ENCODE peak calls at places on chromosomes 13 and 19, in seven cellular contexts. One of them, this sample, is unnamed.

GRCh38 chr19:16834747-16835146 is 5.5 kb downstream of the SIN3B start:
- DNase-seq in iris pigment epithelial cell: no peak
- DNase-seq in central memory CD4-positive, alpha-beta T cell: no peak
- DNase-seq in NCI-H1930: no peak
- DNase-seq in stimulated activated CD4-positive, alpha-beta T cell treated with anti-CD3 and anti-CD28 coated beads, Interleukin-4, amount 100 ng/mL, for 48 hours: peak; percentile 17
- DNase-seq in stimulated activated effector memory CD8-positive, alpha-beta T cell treated with anti-CD3 and anti-CD28 coated beads, Interleukin-12 subunit alpha, Interleukin-12 subunit beta, amount 100 ng/mL, for 72 hours: no peak
- DNase-seq in activated CD8-positive, alpha-beta memory T cell treated with anti-CD3 and anti-CD28 coated beads, Interleukin-2, amount 50 U/mL, for 4 hours: no peak
- DNase-seq in this sample: no peak

GRCh38 chr13:109654341-109655205 is 131.8 kb downstream of the IRS2 start:
- DNase-seq in iris pigment epithelial cell: peak; percentile 85
- DNase-seq in central memory CD4-positive, alpha-beta T cell: no peak
- DNase-seq in NCI-H1930: no peak
- DNase-seq in stimulated activated CD4-positive, alpha-beta T cell treated with anti-CD3 and anti-CD28 coated beads, Interleukin-4, amount 100 ng/mL, for 48 hours: no peak
- DNase-seq in stimulated activated effector memory CD8-positive, alpha-beta T cell treated with anti-CD3 and anti-CD28 coated beads, Interleukin-12 subunit alpha, Interleukin-12 subunit beta, amount 100 ng/mL, for 72 hours: no peak
- DNase-seq in activated CD8-positive, alpha-beta memory T cell treated with anti-CD3 and anti-CD28 coated beads, Interleukin-2, amount 50 U/mL, for 4 hours: no peak
- DNase-seq in this sample: no peak

GRCh38 chr13:83065136-83065535 is 817.1 kb downstream of the SLITRK1 start:
- DNase-seq in iris pigment epithelial cell: peak; percentile 88
- DNase-seq in central memory CD4-positive, alpha-beta T cell: no peak
- DNase-seq in NCI-H1930: no peak
- DNase-seq in stimulated activated CD4-positive, alpha-beta T cell treated with anti-CD3 and anti-CD28 coated beads, Interleukin-4, amount 100 ng/mL, for 48 hours: no peak
- DNase-seq in stimulated activated effector memory CD8-positive, alpha-beta T cell treated with anti-CD3 and anti-CD28 coated beads, Interleukin-12 subunit alpha, Interleukin-12 subunit beta, amount 100 ng/mL, for 72 hours: no peak
- DNase-seq in activated CD8-positive, alpha-beta memory T cell treated with anti-CD3 and anti-CD28 coated beads, Interleukin-2, amount 50 U/mL, for 4 hours: no peak
- DNase-seq in this sample: no peak

GRCh38 chr19:15112385-15112784 is 5.2 kb downstream of the SYDE1 start:
- DNase-seq in iris pigment epithelial cell: no peak
- DNase-seq in central memory CD4-positive, alpha-beta T cell: no peak
- DNase-seq in NCI-H1930: no peak
- DNase-seq in stimulated activated CD4-positive, alpha-beta T cell treated with anti-CD3 and anti-CD28 coated beads, Interleukin-4, amount 100 ng/mL, for 48 hours: no peak
- DNase-seq in stimulated activated effector memory CD8-positive, alpha-beta T cell treated with anti-CD3 and anti-CD28 coated beads, Interleukin-12 subunit alpha, Interleukin-12 subunit beta, amount 100 ng/mL, for 72 hours: no peak
- DNase-seq in activated CD8-positive, alpha-beta memory T cell treated with anti-CD3 and anti-CD28 coated beads, Interleukin-2, amount 50 U/mL, for 4 hours: no peak
- DNase-seq in this sample: no peak

GRCh38 chr19:17049711-17050280 is 23.2 kb upstream of the CPAMD8 start:
- DNase-seq in iris pigment epithelial cell: peak; percentile 83
- DNase-seq in central memory CD4-positive, alpha-beta T cell: no peak
- DNase-seq in NCI-H1930: no peak
- DNase-seq in stimulated activated CD4-positive, alpha-beta T cell treated with anti-CD3 and anti-CD28 coated beads, Interleukin-4, amount 100 ng/mL, for 48 hours: no peak
- DNase-seq in stimulated activated effector memory CD8-positive, alpha-beta T cell treated with anti-CD3 and anti-CD28 coated beads, Interleukin-12 subunit alpha, Interleukin-12 subunit beta, amount 100 ng/mL, for 72 hours: no peak
- DNase-seq in activated CD8-positive, alpha-beta memory T cell treated with anti-CD3 and anti-CD28 coated beads, Interleukin-2, amount 50 U/mL, for 4 hours: no peak
- DNase-seq in this sample: no peak

GRCh38 chr13:46354143-46355087 is 32.6 kb downstream of the RUBCNL start:
- DNase-seq in iris pigment epithelial cell: peak; percentile 96
- DNase-seq in central memory CD4-positive, alpha-beta T cell: no peak
- DNase-seq in NCI-H1930: no peak
- DNase-seq in stimulated activated CD4-positive, alpha-beta T cell treated with anti-CD3 and anti-CD28 coated beads, Interleukin-4, amount 100 ng/mL, for 48 hours: peak; percentile 18
- DNase-seq in stimulated activated effector memory CD8-positive, alpha-beta T cell treated with anti-CD3 and anti-CD28 coated beads, Interleukin-12 subunit alpha, Interleukin-12 subunit beta, amount 100 ng/mL, for 72 hours: no peak
- DNase-seq in activated CD8-positive, alpha-beta memory T cell treated with anti-CD3 and anti-CD28 coated beads, Interleukin-2, amount 50 U/mL, for 4 hours: no peak
- DNase-seq in this sample: no peak

GRCh38 chr19:3565177-3565576 is 7.6 kb upstream of the HMG20B start:
- DNase-seq in iris pigment epithelial cell: peak; percentile 65
- DNase-seq in central memory CD4-positive, alpha-beta T cell: no peak
- DNase-seq in NCI-H1930: no peak
- DNase-seq in stimulated activated CD4-positive, alpha-beta T cell treated with anti-CD3 and anti-CD28 coated beads, Interleukin-4, amount 100 ng/mL, for 48 hours: no peak
- DNase-seq in stimulated activated effector memory CD8-positive, alpha-beta T cell treated with anti-CD3 and anti-CD28 coated beads, Interleukin-12 subunit alpha, Interleukin-12 subunit beta, amount 100 ng/mL, for 72 hours: no peak
- DNase-seq in activated CD8-positive, alpha-beta memory T cell treated with anti-CD3 and anti-CD28 coated beads, Interleukin-2, amount 50 U/mL, for 4 hours: no peak
- DNase-seq in this sample: no peak

GRCh38 chr13:107450426-107450825 is 764.9 kb downstream of the LIG4 start:
- DNase-seq in iris pigment epithelial cell: peak; percentile 55
- DNase-seq in central memory CD4-positive, alpha-beta T cell: no peak
- DNase-seq in NCI-H1930: no peak
- DNase-seq in stimulated activated CD4-positive, alpha-beta T cell treated with anti-CD3 and anti-CD28 coated beads, Interleukin-4, amount 100 ng/mL, for 48 hours: no peak
- DNase-seq in stimulated activated effector memory CD8-positive, alpha-beta T cell treated with anti-CD3 and anti-CD28 coated beads, Interleukin-12 subunit alpha, Interleukin-12 subunit beta, amount 100 ng/mL, for 72 hours: no peak
- DNase-seq in activated CD8-positive, alpha-beta memory T cell treated with anti-CD3 and anti-CD28 coated beads, Interleukin-2, amount 50 U/mL, for 4 hours: no peak
- DNase-seq in this sample: no peak

GRCh38 chr19:12194827-12195500 is 32.1 kb downstream of the ZNF136 start:
- DNase-seq in iris pigment epithelial cell: peak; percentile 75
- DNase-seq in central memory CD4-positive, alpha-beta T cell: peak; percentile 32
- DNase-seq in NCI-H1930: peak; percentile 60
- DNase-seq in stimulated activated CD4-positive, alpha-beta T cell treated with anti-CD3 and anti-CD28 coated beads, Interleukin-4, amount 100 ng/mL, for 48 hours: peak; percentile 56
- DNase-seq in stimulated activated effector memory CD8-positive, alpha-beta T cell treated with anti-CD3 and anti-CD28 coated beads, Interleukin-12 subunit alpha, Interleukin-12 subunit beta, amount 100 ng/mL, for 72 hours: no peak
- DNase-seq in activated CD8-positive, alpha-beta memory T cell treated with anti-CD3 and anti-CD28 coated beads, Interleukin-2, amount 50 U/mL, for 4 hours: peak; percentile 72
- DNase-seq in this sample: no peak

GRCh38 chr19:36460046-36460445 is 29.3 kb downstream of the ZNF566 start:
- DNase-seq in iris pigment epithelial cell: peak; percentile 28
- DNase-seq in central memory CD4-positive, alpha-beta T cell: no peak
- DNase-seq in NCI-H1930: no peak
- DNase-seq in stimulated activated CD4-positive, alpha-beta T cell treated with anti-CD3 and anti-CD28 coated beads, Interleukin-4, amount 100 ng/mL, for 48 hours: no peak
- DNase-seq in stimulated activated effector memory CD8-positive, alpha-beta T cell treated with anti-CD3 and anti-CD28 coated beads, Interleukin-12 subunit alpha, Interleukin-12 subunit beta, amount 100 ng/mL, for 72 hours: no peak
- DNase-seq in activated CD8-positive, alpha-beta memory T cell treated with anti-CD3 and anti-CD28 coated beads, Interleukin-2, amount 50 U/mL, for 4 hours: no peak
- DNase-seq in this sample: no peak

GRCh38 chr19:16969127-16969526 is 57.5 kb downstream of the CPAMD8 start:
- DNase-seq in iris pigment epithelial cell: peak; percentile 32
- DNase-seq in central memory CD4-positive, alpha-beta T cell: no peak
- DNase-seq in NCI-H1930: no peak
- DNase-seq in stimulated activated CD4-positive, alpha-beta T cell treated with anti-CD3 and anti-CD28 coated beads, Interleukin-4, amount 100 ng/mL, for 48 hours: no peak
- DNase-seq in stimulated activated effector memory CD8-positive, alpha-beta T cell treated with anti-CD3 and anti-CD28 coated beads, Interleukin-12 subunit alpha, Interleukin-12 subunit beta, amount 100 ng/mL, for 72 hours: no peak
- DNase-seq in activated CD8-positive, alpha-beta memory T cell treated with anti-CD3 and anti-CD28 coated beads, Interleukin-2, amount 50 U/mL, for 4 hours: no peak
- DNase-seq in this sample: no peak

GRCh38 chr19:41886761-41887710 is 4.1 kb downstream of the ARHGEF1 start:
- DNase-seq in iris pigment epithelial cell: no peak
- DNase-seq in central memory CD4-positive, alpha-beta T cell: peak; percentile 84
- DNase-seq in NCI-H1930: no peak
- DNase-seq in stimulated activated CD4-positive, alpha-beta T cell treated with anti-CD3 and anti-CD28 coated beads, Interleukin-4, amount 100 ng/mL, for 48 hours: peak; percentile 46
- DNase-seq in stimulated activated effector memory CD8-positive, alpha-beta T cell treated with anti-CD3 and anti-CD28 coated beads, Interleukin-12 subunit alpha, Interleukin-12 subunit beta, amount 100 ng/mL, for 72 hours: peak; percentile 45
- DNase-seq in activated CD8-positive, alpha-beta memory T cell treated with anti-CD3 and anti-CD28 coated beads, Interleukin-2, amount 50 U/mL, for 4 hours: peak; percentile 64
- DNase-seq in this sample: no peak

GRCh38 chr13:60134376-60134775 is 29.4 kb downstream of the DIAPH3 start:
- DNase-seq in iris pigment epithelial cell: peak; percentile 30
- DNase-seq in central memory CD4-positive, alpha-beta T cell: no peak
- DNase-seq in NCI-H1930: no peak
- DNase-seq in stimulated activated CD4-positive, alpha-beta T cell treated with anti-CD3 and anti-CD28 coated beads, Interleukin-4, amount 100 ng/mL, for 48 hours: no peak
- DNase-seq in stimulated activated effector memory CD8-positive, alpha-beta T cell treated with anti-CD3 and anti-CD28 coated beads, Interleukin-12 subunit alpha, Interleukin-12 subunit beta, amount 100 ng/mL, for 72 hours: no peak
- DNase-seq in activated CD8-positive, alpha-beta memory T cell treated with anti-CD3 and anti-CD28 coated beads, Interleukin-2, amount 50 U/mL, for 4 hours: no peak
- DNase-seq in this sample: no peak

GRCh38 chr19:39046037-39046821 is 13.9 kb upstream of the FBXO27 start:
- DNase-seq in iris pigment epithelial cell: peak; percentile 7
- DNase-seq in central memory CD4-positive, alpha-beta T cell: no peak
- DNase-seq in NCI-H1930: no peak
- DNase-seq in stimulated activated CD4-positive, alpha-beta T cell treated with anti-CD3 and anti-CD28 coated beads, Interleukin-4, amount 100 ng/mL, for 48 hours: no peak
- DNase-seq in stimulated activated effector memory CD8-positive, alpha-beta T cell treated with anti-CD3 and anti-CD28 coated beads, Interleukin-12 subunit alpha, Interleukin-12 subunit beta, amount 100 ng/mL, for 72 hours: no peak
- DNase-seq in activated CD8-positive, alpha-beta memory T cell treated with anti-CD3 and anti-CD28 coated beads, Interleukin-2, amount 50 U/mL, for 4 hours: no peak
- DNase-seq in this sample: no peak

GRCh38 chr19:17686592-17687042 is 1.5 kb downstream of the UNC13A start:
- DNase-seq in iris pigment epithelial cell: peak; percentile 10
- DNase-seq in central memory CD4-positive, alpha-beta T cell: no peak
- DNase-seq in NCI-H1930: no peak
- DNase-seq in stimulated activated CD4-positive, alpha-beta T cell treated with anti-CD3 and anti-CD28 coated beads, Interleukin-4, amount 100 ng/mL, for 48 hours: no peak
- DNase-seq in stimulated activated effector memory CD8-positive, alpha-beta T cell treated with anti-CD3 and anti-CD28 coated beads, Interleukin-12 subunit alpha, Interleukin-12 subunit beta, amount 100 ng/mL, for 72 hours: no peak
- DNase-seq in activated CD8-positive, alpha-beta memory T cell treated with anti-CD3 and anti-CD28 coated beads, Interleukin-2, amount 50 U/mL, for 4 hours: no peak
- DNase-seq in this sample: no peak

GRCh38 chr13:112761701-112762689 is 72.2 kb downstream of the ATP11A start:
- DNase-seq in iris pigment epithelial cell: no peak
- DNase-seq in central memory CD4-positive, alpha-beta T cell: no peak
- DNase-seq in NCI-H1930: no peak
- DNase-seq in stimulated activated CD4-positive, alpha-beta T cell treated with anti-CD3 and anti-CD28 coated beads, Interleukin-4, amount 100 ng/mL, for 48 hours: no peak
- DNase-seq in stimulated activated effector memory CD8-positive, alpha-beta T cell treated with anti-CD3 and anti-CD28 coated beads, Interleukin-12 subunit alpha, Interleukin-12 subunit beta, amount 100 ng/mL, for 72 hours: no peak
- DNase-seq in activated CD8-positive, alpha-beta memory T cell treated with anti-CD3 and anti-CD28 coated beads, Interleukin-2, amount 50 U/mL, for 4 hours: no peak
- DNase-seq in this sample: no peak

GRCh38 chr19:34504809-34505291 is 23.3 kb downstream of the WTIP start:
- DNase-seq in iris pigment epithelial cell: no peak
- DNase-seq in central memory CD4-positive, alpha-beta T cell: no peak
- DNase-seq in NCI-H1930: no peak
- DNase-seq in stimulated activated CD4-positive, alpha-beta T cell treated with anti-CD3 and anti-CD28 coated beads, Interleukin-4, amount 100 ng/mL, for 48 hours: no peak
- DNase-seq in stimulated activated effector memory CD8-positive, alpha-beta T cell treated with anti-CD3 and anti-CD28 coated beads, Interleukin-12 subunit alpha, Interleukin-12 subunit beta, amount 100 ng/mL, for 72 hours: no peak
- DNase-seq in activated CD8-positive, alpha-beta memory T cell treated with anti-CD3 and anti-CD28 coated beads, Interleukin-2, amount 50 U/mL, for 4 hours: no peak
- DNase-seq in this sample: peak; percentile 42

GRCh38 chr19:14028901-14029300 is 953 bp downstream of the RLN3 start:
- DNase-seq in iris pigment epithelial cell: no peak
- DNase-seq in central memory CD4-positive, alpha-beta T cell: no peak
- DNase-seq in NCI-H1930: no peak
- DNase-seq in stimulated activated CD4-positive, alpha-beta T cell treated with anti-CD3 and anti-CD28 coated beads, Interleukin-4, amount 100 ng/mL, for 48 hours: no peak
- DNase-seq in stimulated activated effector memory CD8-positive, alpha-beta T cell treated with anti-CD3 and anti-CD28 coated beads, Interleukin-12 subunit alpha, Interleukin-12 subunit beta, amount 100 ng/mL, for 72 hours: no peak
- DNase-seq in activated CD8-positive, alpha-beta memory T cell treated with anti-CD3 and anti-CD28 coated beads, Interleukin-2, amount 50 U/mL, for 4 hours: no peak
- DNase-seq in this sample: no peak

GRCh38 chr13:33934343-33934742 is 116.4 kb downstream of the RFC3 start:
- DNase-seq in iris pigment epithelial cell: no peak
- DNase-seq in central memory CD4-positive, alpha-beta T cell: no peak
- DNase-seq in NCI-H1930: no peak
- DNase-seq in stimulated activated CD4-positive, alpha-beta T cell treated with anti-CD3 and anti-CD28 coated beads, Interleukin-4, amount 100 ng/mL, for 48 hours: no peak
- DNase-seq in stimulated activated effector memory CD8-positive, alpha-beta T cell treated with anti-CD3 and anti-CD28 coated beads, Interleukin-12 subunit alpha, Interleukin-12 subunit beta, amount 100 ng/mL, for 72 hours: no peak
- DNase-seq in activated CD8-positive, alpha-beta memory T cell treated with anti-CD3 and anti-CD28 coated beads, Interleukin-2, amount 50 U/mL, for 4 hours: no peak
- DNase-seq in this sample: no peak

GRCh38 chr13:77687799-77688198 is 9.7 kb upstream of the SLAIN1 start:
- DNase-seq in iris pigment epithelial cell: no peak
- DNase-seq in central memory CD4-positive, alpha-beta T cell: no peak
- DNase-seq in NCI-H1930: no peak
- DNase-seq in stimulated activated CD4-positive, alpha-beta T cell treated with anti-CD3 and anti-CD28 coated beads, Interleukin-4, amount 100 ng/mL, for 48 hours: no peak
- DNase-seq in stimulated activated effector memory CD8-positive, alpha-beta T cell treated with anti-CD3 and anti-CD28 coated beads, Interleukin-12 subunit alpha, Interleukin-12 subunit beta, amount 100 ng/mL, for 72 hours: no peak
- DNase-seq in activated CD8-positive, alpha-beta memory T cell treated with anti-CD3 and anti-CD28 coated beads, Interleukin-2, amount 50 U/mL, for 4 hours: no peak
- DNase-seq in this sample: no peak

GRCh38 chr19:18731562-18732008 is 48.1 kb downstream of the CRTC1 start:
- DNase-seq in iris pigment epithelial cell: peak; percentile 28
- DNase-seq in central memory CD4-positive, alpha-beta T cell: no peak
- DNase-seq in NCI-H1930: no peak
- DNase-seq in stimulated activated CD4-positive, alpha-beta T cell treated with anti-CD3 and anti-CD28 coated beads, Interleukin-4, amount 100 ng/mL, for 48 hours: no peak
- DNase-seq in stimulated activated effector memory CD8-positive, alpha-beta T cell treated with anti-CD3 and anti-CD28 coated beads, Interleukin-12 subunit alpha, Interleukin-12 subunit beta, amount 100 ng/mL, for 72 hours: no peak
- DNase-seq in activated CD8-positive, alpha-beta memory T cell treated with anti-CD3 and anti-CD28 coated beads, Interleukin-2, amount 50 U/mL, for 4 hours: no peak
- DNase-seq in this sample: peak; percentile 64

GRCh38 chr13:103349664-103350063 is 283.4 kb upstream of the SLC10A2 start:
- DNase-seq in iris pigment epithelial cell: no peak
- DNase-seq in central memory CD4-positive, alpha-beta T cell: no peak
- DNase-seq in NCI-H1930: no peak
- DNase-seq in stimulated activated CD4-positive, alpha-beta T cell treated with anti-CD3 and anti-CD28 coated beads, Interleukin-4, amount 100 ng/mL, for 48 hours: no peak
- DNase-seq in stimulated activated effector memory CD8-positive, alpha-beta T cell treated with anti-CD3 and anti-CD28 coated beads, Interleukin-12 subunit alpha, Interleukin-12 subunit beta, amount 100 ng/mL, for 72 hours: no peak
- DNase-seq in activated CD8-positive, alpha-beta memory T cell treated with anti-CD3 and anti-CD28 coated beads, Interleukin-2, amount 50 U/mL, for 4 hours: no peak
- DNase-seq in this sample: no peak

GRCh38 chr19:46221152-46221551 is 8.4 kb upstream of the IGFL1 start:
- DNase-seq in iris pigment epithelial cell: no peak
- DNase-seq in central memory CD4-positive, alpha-beta T cell: no peak
- DNase-seq in NCI-H1930: no peak
- DNase-seq in stimulated activated CD4-positive, alpha-beta T cell treated with anti-CD3 and anti-CD28 coated beads, Interleukin-4, amount 100 ng/mL, for 48 hours: no peak
- DNase-seq in stimulated activated effector memory CD8-positive, alpha-beta T cell treated with anti-CD3 and anti-CD28 coated beads, Interleukin-12 subunit alpha, Interleukin-12 subunit beta, amount 100 ng/mL, for 72 hours: no peak
- DNase-seq in activated CD8-positive, alpha-beta memory T cell treated with anti-CD3 and anti-CD28 coated beads, Interleukin-2, amount 50 U/mL, for 4 hours: no peak
- DNase-seq in this sample: no peak

This sample was measured in type B pancreatic cell.